ENCODE peak calls at places on chromosomes 1 and 21, in four cellular contexts. M is brain microvascular endothelial cell, J is HCT116, V is neural progenitor cell. O is an unnamed sample.

GRCh38 chr1:152917794-152918193 is 9.4 kb downstream of the IVL start:
- DNase-seq in V (no peak), J (peak; percentile 18), M (no peak), O (no peak)

GRCh38 chr21:26946744-26947446 is 20.0 kb downstream of the ADAMTS5 start:
- DNase-seq in J (no peak), V (no peak), M (no peak), O (no peak)

GRCh38 chr1:3470650-3471355 is 16.3 kb downstream of the ARHGEF16 start:
- DNase-seq in M (no peak), J (no peak), V (no peak), O (no peak)

GRCh38 chr1:8070381-8070811 is 44.3 kb upstream of the ERRFI1 start:
- DNase-seq in J (peak; percentile 94), V (no peak), M (no peak), O (no peak)

GRCh38 chr1:2415801-2416208 is 3.4 kb upstream of the PEX10 start:
- DNase-seq in M (no peak), V (no peak), J (no peak), O (peak; percentile 77)

GRCh38 chr1:6396998-6397397 is 3.4 kb upstream of the ACOT7 start:
- DNase-seq in M (no peak), J (no peak), V (no peak), O (no peak)

GRCh38 chr1:62084304-62084905 is 110.2 kb upstream of the L1TD1 start:
- DNase-seq in V (no peak), J (no peak), M (no peak), O (no peak)

GRCh38 chr1:206921772-206922265 is at the start of gene FCMR:
- DNase-seq in V (no peak), J (no peak), M (no peak), O (peak; percentile 54)

GRCh38 chr1:230248876-230249275 is 177.3 kb downstream of the PGBD5 start:
- DNase-seq in M (no peak), V (no peak), J (no peak), O (no peak)

GRCh38 chr21:43623588-43623987 is 35.7 kb downstream of the HSF2BP start:
- DNase-seq in M (no peak), J (no peak), V (no peak), O (no peak)

GRCh38 chr21:38841472-38841871 is 35.7 kb downstream of the ETS2 start:
- DNase-seq in V (no peak), J (no peak), M (no peak), O (no peak)

GRCh38 chr1:27071049-27071416 is 58.4 kb upstream of the TENT5B start:
- DNase-seq in V (peak; percentile 80), M (peak; percentile 35), J (no peak), O (no peak)

GRCh38 chr1:227320476-227320875 is 2.2 kb upstream of the CDC42BPA start:
- DNase-seq in M (no peak), V (peak; percentile 15), J (no peak), O (no peak)

GRCh38 chr1:26387447-26387846 is 14.9 kb upstream of the ZNF683 start:
- DNase-seq in J (peak; percentile 88), M (peak; percentile 37), V (no peak), O (no peak)

GRCh38 chr21:42513151-42513984 is at the start of gene SLC37A1:
- DNase-seq in J (no peak), V (peak; percentile 65), M (no peak), O (peak; percentile 41)

GRCh38 chr1:182163821-182164223 is 102.3 kb upstream of the ZNF648 start:
- DNase-seq in J (no peak), V (no peak), M (no peak), O (no peak)

GRCh38 chr1:245234217-245235120 is 79.7 kb downstream of the KIF26B start:
- DNase-seq in V (peak; percentile 87), M (peak; percentile 1), J (no peak), O (no peak)

GRCh38 chr1:46613661-46614603 is 2.7 kb downstream of the MOB3C start:
- DNase-seq in M (peak; percentile 50), J (no peak), V (peak; percentile 83), O (peak; percentile 36)

GRCh38 chr1:93708734-93709481 is 27.3 kb upstream of the BCAR3 start:
- DNase-seq in M (no peak), V (no peak), J (no peak), O (no peak)

GRCh38 chr21:44051462-44051941 is 39.4 kb downstream of the TRAPPC10 start:
- DNase-seq in M (peak; percentile 79), J (no peak), V (no peak), O (peak; percentile 25)

GRCh38 chr1:206953626-206954025 is 7.4 kb upstream of the PIGR start:
- DNase-seq in M (no peak), J (no peak), V (no peak), O (no peak)

GRCh38 chr1:158274797-158275196 is 14.9 kb upstream of the CD1C start:
- DNase-seq in J (no peak), M (no peak), V (no peak), O (no peak)

GRCh38 chr1:211704567-211704942 is 29.1 kb upstream of the NEK2 start:
- DNase-seq in J (no peak), V (no peak), M (no peak), O (no peak)

GRCh38 chr1:2614145-2614544 is 18.7 kb downstream of the MMEL1 start:
- DNase-seq in J (no peak), M (no peak), V (no peak), O (no peak)

GRCh38 chr1:4214826-4215225 is 314.8 kb upstream of the C1orf174 start:
- DNase-seq in M (no peak), J (no peak), V (no peak), O (no peak)

GRCh38 chr1:40787733-40788560 is 4.4 kb downstream of the KCNQ4 start:
- DNase-seq in M (no peak), J (no peak), V (no peak), O (no peak)
- H3K27me3 ChIP-seq in M (peaks cover 7% of the 10 kb centered on the region), J (no peaks in the 10 kb centered on the region), V (peaks cover 30% of the 10 kb centered on the region), O (peaks cover 7% of the 10 kb centered on the region)

GRCh38 chr1:160078392-160079195 is 2.7 kb upstream of the KCNJ9 start:
- DNase-seq in M (peak; percentile 38), V (peak; percentile 54), J (peak; percentile 23), O (peak; percentile 33)
- TF ChIP-seq CTCF in M (peak; percentile 89), V (peak; percentile 97), J (peak; percentile 82), O (peak; percentile 84)

GRCh38 chr1:159945483-159946241 is at the start of gene IGSF9:
- DNase-seq in M (peak; percentile 30), V (peak; percentile 99), J (peak; percentile 78), O (peak; percentile 67)
- H3K27me3 ChIP-seq in M (peaks cover 18% of the 10 kb centered on the region), V (no peaks in the 10 kb centered on the region), J (no peaks in the 10 kb centered on the region), O (peaks cover 5% of the 10 kb centered on the region)

GRCh38 chr1:151838491-151839412 is 868 bp downstream of the C2CD4D start:
- DNase-seq in V (peak; percentile 53), M (no peak), J (no peak), O (no peak)

GRCh38 chr1:151841141-151841540 is 1.5 kb upstream of the C2CD4D start:
- DNase-seq in M (peak; percentile 86), V (no peak), J (peak; percentile 16), O (no peak)

GRCh38 chr1:151840421-151840820 is 801 bp upstream of the C2CD4D start:
- DNase-seq in V (no peak), M (no peak), J (no peak), O (no peak)

GRCh38 chr1:151837841-151838490 is 1.7 kb downstream of the C2CD4D start:
- DNase-seq in M (no peak), J (no peak), V (peak; percentile 58), O (no peak)

DNA sequence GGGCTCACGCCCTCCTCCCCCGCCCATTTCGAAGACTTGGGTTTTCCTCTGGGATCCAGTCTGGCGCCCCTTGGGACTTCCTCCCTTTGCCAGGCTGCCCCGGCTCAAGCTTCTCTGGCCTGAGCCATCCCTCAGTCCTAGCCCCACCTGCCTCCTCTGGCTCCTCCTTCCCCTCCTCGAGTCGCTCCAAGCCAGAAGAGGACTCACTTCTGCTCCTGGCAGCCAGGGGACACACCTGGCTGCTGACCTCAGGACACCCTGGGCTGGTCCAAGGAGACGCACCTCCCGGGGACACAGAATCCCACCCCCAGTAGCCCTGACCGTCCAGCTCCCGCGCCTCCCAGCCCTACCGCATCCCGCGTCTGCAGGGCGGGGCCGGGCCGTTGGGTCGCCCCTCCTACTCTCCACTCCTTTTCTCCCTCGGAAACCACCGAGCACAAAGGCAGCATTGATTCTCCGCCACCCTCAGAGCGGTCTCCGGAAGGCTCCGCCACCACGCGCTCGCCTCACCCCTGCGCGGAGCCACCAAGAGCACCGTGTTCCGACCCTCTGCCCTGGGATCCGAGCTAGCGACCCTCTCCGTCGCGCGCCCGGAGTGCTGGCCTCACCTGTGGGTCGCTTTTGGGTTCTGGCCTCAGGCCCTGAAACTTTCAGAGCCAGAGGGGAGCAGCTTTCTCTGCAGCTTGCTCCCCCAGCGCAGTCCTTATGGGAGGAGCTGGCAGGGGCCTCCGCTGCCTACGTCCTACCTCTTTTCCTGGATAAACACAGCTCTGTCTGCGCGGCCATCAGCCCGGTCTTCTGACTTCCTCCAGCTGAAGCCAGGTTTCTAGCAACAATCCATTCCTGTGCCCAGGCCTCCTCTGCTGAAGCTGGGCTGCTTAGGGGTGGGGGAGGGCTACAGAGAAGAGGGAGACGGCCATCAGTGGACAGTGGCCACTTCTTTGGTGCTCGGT is at the start of gene C2CD4D:
- DNase-seq in J (peak; percentile 27), M (no peak), V (peak; percentile 81), O (peak; percentile 77)
- TF ChIP-seq CTCF in J (no peak), M (no peak), V (no peak), O (no peak)

GRCh38 chr1:205044745-205045144 is 1.7 kb downstream of the CNTN2 start:
- DNase-seq in V (peak; percentile 52), M (no peak), J (no peak), O (no peak)
- H3K27me3 ChIP-seq in V (peaks cover 33% of the 10 kb centered on the region), M (peaks cover 54% of the 10 kb centered on the region), J (peaks cover 36% of the 10 kb centered on the region), O (peaks cover 9% of the 10 kb centered on the region)

GRCh38 chr1:203136409-203137042 is 9.0 kb downstream of the ADORA1 start:
- DNase-seq in M (no peak), J (no peak), V (no peak), O (no peak)
- TF ChIP-seq CTCF in M (peak; percentile 17), J (no peak), V (peak; percentile 17), O (no peak)

DNA sequence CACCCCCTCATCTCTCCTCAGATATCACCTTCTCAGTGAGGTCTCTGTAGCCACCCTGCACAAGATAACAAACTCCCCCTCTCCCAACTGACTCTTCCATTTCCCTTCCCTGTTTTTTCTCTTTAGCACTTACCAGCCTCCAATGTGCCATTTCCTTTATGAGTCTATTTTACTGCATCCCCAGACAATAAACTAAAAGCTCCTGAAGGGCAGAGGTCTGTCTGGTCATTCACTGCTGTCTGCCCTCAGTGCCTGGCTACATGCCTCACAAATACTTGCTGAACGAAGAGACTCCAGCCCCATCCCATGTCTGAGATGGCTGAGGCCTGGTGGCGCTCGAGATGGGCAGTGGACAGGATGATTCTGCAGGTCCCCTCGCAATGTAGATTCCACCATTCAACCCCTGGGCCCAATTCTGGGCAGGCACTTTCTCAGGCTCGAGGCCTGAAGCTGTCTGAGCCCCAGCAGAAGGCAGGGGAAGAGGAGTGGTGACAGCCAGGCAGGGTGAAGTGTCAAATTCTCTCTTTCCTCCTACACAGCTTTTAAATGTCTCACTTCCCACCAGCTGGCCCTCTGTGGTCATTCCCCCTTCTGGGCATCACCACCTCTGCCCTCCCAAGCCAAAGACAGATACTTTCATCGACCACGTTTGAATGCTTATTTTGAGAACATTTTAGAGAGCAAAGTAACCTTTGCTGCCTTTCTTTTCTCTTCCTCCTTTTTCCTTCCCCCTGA is 6.7 kb downstream of the LRRN2 start:
- DNase-seq in J (no peak), M (no peak), V (no peak), O (no peak)
- H3K27me3 ChIP-seq in J (no peaks in the 10 kb centered on the region), M (peaks cover 6% of the 10 kb centered on the region), V (peaks cover 21% of the 10 kb centered on the region), O (no peaks in the 10 kb centered on the region)

O was measured in CD8-positive, alpha-beta T cell.